ENCODE peak calls at places on chromosome 20, in eight cellular contexts. Z, R, J, T, U, Q, A and S are unnamed samples.

GRCh38 chr20:49252556-49253350 is 25.1 kb downstream of the ZNFX1 start:
- DNase-seq in A (no peak), U (no peak), Z (no peak), Q (no peak), T (no peak), J (no peak), R (no peak), S (no peak)

GRCh38 chr20:61753196-61753942 is 312.3 kb downstream of the TAF4 start:
- DNase-seq in T (no peak), A (no peak), J (no peak), Z (no peak), Q (no peak), R (no peak), U (no peak), S (no peak)

GRCh38 chr20:1900321-1900791 is 5.1 kb downstream of the SIRPA start:
- DNase-seq in J (peak; percentile 49), T (peak; percentile 89), A (peak; percentile 40), Q (peak; percentile 73), Z (no peak), U (peak; percentile 35), R (peak; percentile 89), S (peak; percentile 14)

GRCh38 chr20:58447733-58448391 is 58.8 kb downstream of the VAPB start:
- DNase-seq in U (peak; percentile 52), R (peak; percentile 79), A (no peak), Q (no peak), T (peak; percentile 62), J (no peak), Z (no peak), S (peak; percentile 73)

GRCh38 chr20:62183426-62184142 is 756 bp downstream of the MTG2 start:
- DNase-seq in Q (no peak), T (no peak), J (no peak), U (no peak), Z (no peak), R (no peak), A (no peak), S (peak; percentile 67)

GRCh38 chr20:53692465-53693067 is 98.9 kb upstream of the ZNF217 start:
- DNase-seq in Z (no peak), J (no peak), Q (no peak), R (no peak), T (no peak), U (no peak), A (no peak), S (no peak)

GRCh38 chr20:45842169-45842812 is 8.7 kb downstream of the SNX21 start:
- DNase-seq in U (no peak), T (no peak), R (no peak), Q (no peak), J (no peak), Z (peak; percentile 53), A (peak; percentile 51), S (no peak)

GRCh38 chr20:50296450-50297375 is 106.1 kb downstream of the CEBPB start:
- DNase-seq in Q (no peak), U (no peak), T (no peak), Z (no peak), J (no peak), R (peak; percentile 59), A (peak; percentile 64), S (peak; percentile 75)

GRCh38 chr20:51569815-51570741 is 27.6 kb upstream of the NFATC2 start:
- DNase-seq in R (peak; percentile 25), T (peak; percentile 65), A (no peak), Q (no peak), J (peak; percentile 33), U (no peak), Z (no peak), S (no peak)

GRCh38 chr20:19785173-19785799 is 27.2 kb downstream of the RIN2 start:
- DNase-seq in T (peak; percentile 42), J (no peak), Q (no peak), Z (no peak), U (no peak), R (no peak), A (no peak), S (no peak)

GRCh38 chr20:41476013-41476441 is 109.4 kb upstream of the EMILIN3 start:
- DNase-seq in J (peak; percentile 32), U (peak; percentile 45), Q (no peak), T (peak; percentile 42), R (no peak), Z (no peak), A (peak; percentile 23), S (peak; percentile 66)

GRCh38 chr20:59024111-59024530 is 4.9 kb downstream of the TUBB1 start:
- DNase-seq in Z (no peak), T (no peak), A (no peak), Q (no peak), R (no peak), U (no peak), J (no peak), S (no peak)

GRCh38 chr20:31543966-31544598 is 29.8 kb downstream of the HM13 start:
- DNase-seq in T (peak; percentile 37), U (no peak), Z (no peak), A (peak; percentile 20), Q (no peak), J (no peak), R (no peak), S (no peak)

GRCh38 chr20:16821211-16822089 is 73.3 kb downstream of the OTOR start:
- DNase-seq in R (peak; percentile 46), T (peak; percentile 65), J (no peak), Z (no peak), Q (peak; percentile 13), A (no peak), U (no peak), S (peak; percentile 64)

GRCh38 chr20:38223743-38224100 is 36.8 kb downstream of the KIAA1755 start:
- DNase-seq in Z (no peak), U (no peak), T (no peak), R (no peak), J (no peak), Q (no peak), A (no peak), S (no peak)

GRCh38 chr20:45229264-45230056 is 8.3 kb downstream of the SEMG2 start:
- DNase-seq in T (peak; percentile 54), Q (peak; percentile 21), A (no peak), U (peak; percentile 63), Z (no peak), R (peak; percentile 26), J (no peak), S (peak; percentile 68)

GRCh38 chr20:3563548-3564177 is 92.8 kb downstream of the ATRN start:
- DNase-seq in Q (no peak), J (no peak), U (no peak), R (peak; percentile 63), Z (no peak), A (no peak), T (peak; percentile 70), S (peak; percentile 56)

GRCh38 chr20:44089987-44090674 is 96.9 kb downstream of the JPH2 start:
- DNase-seq in Z (no peak), T (peak; percentile 71), Q (no peak), A (no peak), J (no peak), R (peak; percentile 25), U (no peak), S (peak; percentile 60)

GRCh38 chr20:5513975-5514516 is 197.3 kb upstream of the PROKR2 start:
- DNase-seq in R (peak; percentile 99), Q (no peak), U (no peak), T (peak; percentile 88), J (no peak), A (no peak), Z (no peak), S (no peak)

GRCh38 chr20:44640522-44640921 is 11.0 kb downstream of the ADA start:
- DNase-seq in U (no peak), T (no peak), J (no peak), R (no peak), A (no peak), Q (no peak), Z (no peak), S (no peak)

GRCh38 chr20:32828029-32828666 is 8.4 kb downstream of the MAPRE1 start:
- DNase-seq in T (no peak), J (no peak), Z (no peak), R (no peak), Q (no peak), A (no peak), U (no peak), S (no peak)

GRCh38 chr20:10572853-10573252 is 100.9 kb downstream of the JAG1 start:
- DNase-seq in Z (no peak), T (no peak), J (no peak), Q (no peak), U (no peak), A (no peak), R (no peak), S (no peak)

GRCh38 chr20:44526129-44526528 is 4.3 kb upstream of the SERINC3 start:
- DNase-seq in R (peak; percentile 46), U (no peak), J (no peak), A (no peak), Q (no peak), T (peak; percentile 41), Z (no peak), S (peak; percentile 24)

GRCh38 chr20:15814360-15814759 is 758.9 kb downstream of the KIF16B start:
- DNase-seq in J (no peak), A (no peak), U (no peak), T (no peak), Z (no peak), Q (no peak), R (no peak), S (no peak)

GRCh38 chr20:4573564-4574355 is 147.9 kb upstream of the PRND start:
- DNase-seq in T (peak; percentile 99), A (no peak), Z (no peak), Q (no peak), J (no peak), U (no peak), R (no peak), S (no peak)

GRCh38 chr20:58238490-58238889 is 10.0 kb upstream of the ANKRD60 start:
- DNase-seq in J (no peak), Q (no peak), T (no peak), R (no peak), U (no peak), Z (no peak), A (no peak), S (no peak)

GRCh38 chr20:2164421-2164820 is 62.8 kb downstream of the STK35 start:
- DNase-seq in Z (no peak), T (no peak), R (no peak), Q (no peak), J (no peak), A (no peak), U (peak; percentile 13), S (no peak)

GRCh38 chr20:35743693-35744491 is 1.8 kb upstream of the RBM39 start:
- DNase-seq in A (no peak), U (no peak), T (peak; percentile 54), Z (no peak), R (peak; percentile 79), Q (no peak), J (no peak), S (peak; percentile 62)
- TF ChIP-seq POLR2A in A (no peak), U (no peak), T (no peak), Z (no peak), R (no peak), Q (no peak), J (no peak), S (no peak)

GRCh38 chr20:63941282-63942060 is 14.7 kb downstream of the UCKL1 start:
- DNase-seq in U (peak; percentile 64), A (peak; percentile 17), T (peak; percentile 58), Q (peak; percentile 96), R (no peak), Z (no peak), J (no peak), S (peak; percentile 50)
- TF ChIP-seq POLR2A in U (no peak), A (no peak), T (no peak), Q (no peak), R (peak; percentile 44), Z (no peak), J (no peak), S (no peak)

GRCh38 chr20:63831696-63832686 is 927 bp upstream of the ZBTB46 start:
- DNase-seq in A (peak; percentile 75), Z (no peak), T (no peak), J (peak; percentile 66), R (peak; percentile 64), Q (no peak), U (peak; percentile 51), S (no peak)
- TF ChIP-seq POLR2A in A (peak; percentile 36), Z (no peak), T (no peak), J (peak; percentile 28), R (no peak), Q (no peak), U (no peak), S (no peak)

GRCh38 chr20:47606414-47607207 is 104.9 kb downstream of the NCOA3 start:
- DNase-seq in T (no peak), Q (no peak), R (no peak), A (no peak), J (no peak), Z (no peak), U (no peak), S (no peak)
- TF ChIP-seq POLR2A in T (no peak), Q (no peak), R (no peak), A (no peak), J (no peak), Z (no peak), U (no peak), S (no peak)